ENCODE peak calls at places on chromosome 14, in seven cellular contexts. One of them, this sample, is unnamed.
A peak's percentile ranks its signal among the peaks of the same experiment; 100 is the strongest.

GRCh38 chr14:41549821-41550597 is 56.7 kb upstream of the LRFN5 start:
- DNase-seq in PC-9: no peak
- DNase-seq in lung: no peak
- DNase-seq in CD8-positive, alpha-beta memory T cell: no peak
- DNase-seq in AG04450: no peak
- DNase-seq in WERI-Rb-1: no peak
- DNase-seq in bronchial epithelial cell: peak; percentile 51
- DNase-seq in this sample: peak; percentile 56

GRCh38 chr14:31987691-31988090 is 89.4 kb upstream of the ARHGAP5 start:
- DNase-seq in PC-9: no peak
- DNase-seq in lung: no peak
- DNase-seq in CD8-positive, alpha-beta memory T cell: no peak
- DNase-seq in AG04450: no peak
- DNase-seq in WERI-Rb-1: no peak
- DNase-seq in bronchial epithelial cell: no peak
- DNase-seq in this sample: no peak

GRCh38 chr14:24098927-24099813 is 5.1 kb downstream of the PCK2 start:
- DNase-seq in PC-9: no peak
- DNase-seq in lung: no peak
- DNase-seq in CD8-positive, alpha-beta memory T cell: no peak
- DNase-seq in AG04450: no peak
- DNase-seq in WERI-Rb-1: no peak
- DNase-seq in bronchial epithelial cell: no peak
- DNase-seq in this sample: no peak

GRCh38 chr14:34354556-34354955 is 107.5 kb downstream of the SPTSSA start:
- DNase-seq in PC-9: no peak
- DNase-seq in lung: no peak
- DNase-seq in CD8-positive, alpha-beta memory T cell: no peak
- DNase-seq in AG04450: no peak
- DNase-seq in WERI-Rb-1: no peak
- DNase-seq in bronchial epithelial cell: no peak
- DNase-seq in this sample: no peak

GRCh38 chr14:22572562-22573058 is 16.4 kb downstream of the DAD1 start:
- DNase-seq in PC-9: no peak
- DNase-seq in lung: no peak
- DNase-seq in CD8-positive, alpha-beta memory T cell: no peak
- DNase-seq in AG04450: no peak
- DNase-seq in WERI-Rb-1: no peak
- DNase-seq in bronchial epithelial cell: no peak
- DNase-seq in this sample: peak; percentile 33

GRCh38 chr14:47720281-47720680 is 44.9 kb upstream of the MDGA2 start:
- DNase-seq in PC-9: no peak
- DNase-seq in lung: no peak
- DNase-seq in CD8-positive, alpha-beta memory T cell: no peak
- DNase-seq in AG04450: no peak
- DNase-seq in WERI-Rb-1: no peak
- DNase-seq in bronchial epithelial cell: no peak
- DNase-seq in this sample: no peak

GRCh38 chr14:25009891-25010290 is 40.1 kb downstream of the STXBP6 start:
- DNase-seq in PC-9: no peak
- DNase-seq in lung: no peak
- DNase-seq in CD8-positive, alpha-beta memory T cell: no peak
- DNase-seq in AG04450: no peak
- DNase-seq in WERI-Rb-1: no peak
- DNase-seq in bronchial epithelial cell: no peak
- DNase-seq in this sample: peak; percentile 8

GRCh38 chr14:57755018-57755521 is 110.8 kb downstream of the SLC35F4 start:
- DNase-seq in PC-9: no peak
- DNase-seq in lung: no peak
- DNase-seq in CD8-positive, alpha-beta memory T cell: no peak
- DNase-seq in AG04450: no peak
- DNase-seq in WERI-Rb-1: no peak
- DNase-seq in bronchial epithelial cell: no peak
- DNase-seq in this sample: no peak

DNA sequence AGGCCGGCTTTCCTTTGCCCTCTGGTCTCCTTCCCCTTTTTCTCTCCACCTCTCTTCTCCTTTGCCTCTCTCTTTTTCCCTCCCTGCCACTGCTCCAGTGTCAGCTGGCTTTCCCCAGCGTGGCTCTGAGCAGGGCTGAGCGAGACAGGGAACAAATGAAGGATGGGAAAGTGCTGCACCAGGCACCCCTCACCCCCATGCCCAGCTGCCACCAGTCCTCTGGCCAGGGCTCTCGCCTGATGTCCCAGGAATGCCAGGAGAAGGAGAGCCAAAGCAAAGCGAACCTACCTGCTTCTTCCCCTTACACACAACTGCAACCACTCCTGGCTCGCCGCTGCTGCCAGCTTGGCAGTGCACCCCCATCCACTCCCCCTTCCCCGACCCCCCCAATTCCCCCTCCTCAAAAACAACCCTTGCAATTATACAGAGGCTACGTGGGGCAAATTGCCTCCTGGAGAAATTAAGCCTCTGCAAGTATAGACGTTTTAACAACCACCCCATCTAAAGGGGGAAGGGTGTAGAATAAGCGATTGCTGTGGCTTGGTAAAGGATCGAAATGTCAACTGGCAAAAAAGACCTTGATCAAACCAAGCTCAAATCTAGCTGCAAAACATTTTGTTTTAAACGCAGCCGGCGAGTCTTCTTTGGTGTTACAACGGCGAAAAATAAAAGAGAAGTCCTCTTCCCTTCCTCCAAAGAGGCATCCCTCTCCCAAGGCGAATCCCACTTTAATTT is 3.1 kb downstream of the BCL11B start:
- DNase-seq in PC-9: no peak
- DNase-seq in lung: no peak
- DNase-seq in CD8-positive, alpha-beta memory T cell: peak; percentile 43
- DNase-seq in AG04450: no peak
- DNase-seq in WERI-Rb-1: no peak
- DNase-seq in bronchial epithelial cell: no peak
- DNase-seq in this sample: peak; percentile 41
- H3K27me3 ChIP-seq in PC-9: peaks cover 8% of the 10 kb centered on the region
- H3K27me3 ChIP-seq in lung: peaks cover 18% of the 10 kb centered on the region
- H3K27me3 ChIP-seq in CD8-positive, alpha-beta memory T cell: no peaks in the 10 kb centered on the region
- H3K27me3 ChIP-seq in AG04450: peaks cover 34% of the 10 kb centered on the region
- H3K27me3 ChIP-seq in WERI-Rb-1: peaks cover 90% of the 10 kb centered on the region
- H3K27me3 ChIP-seq in bronchial epithelial cell: no peaks in the 10 kb centered on the region
- H3K27me3 ChIP-seq in this sample: no peaks in the 10 kb centered on the region

DNA sequence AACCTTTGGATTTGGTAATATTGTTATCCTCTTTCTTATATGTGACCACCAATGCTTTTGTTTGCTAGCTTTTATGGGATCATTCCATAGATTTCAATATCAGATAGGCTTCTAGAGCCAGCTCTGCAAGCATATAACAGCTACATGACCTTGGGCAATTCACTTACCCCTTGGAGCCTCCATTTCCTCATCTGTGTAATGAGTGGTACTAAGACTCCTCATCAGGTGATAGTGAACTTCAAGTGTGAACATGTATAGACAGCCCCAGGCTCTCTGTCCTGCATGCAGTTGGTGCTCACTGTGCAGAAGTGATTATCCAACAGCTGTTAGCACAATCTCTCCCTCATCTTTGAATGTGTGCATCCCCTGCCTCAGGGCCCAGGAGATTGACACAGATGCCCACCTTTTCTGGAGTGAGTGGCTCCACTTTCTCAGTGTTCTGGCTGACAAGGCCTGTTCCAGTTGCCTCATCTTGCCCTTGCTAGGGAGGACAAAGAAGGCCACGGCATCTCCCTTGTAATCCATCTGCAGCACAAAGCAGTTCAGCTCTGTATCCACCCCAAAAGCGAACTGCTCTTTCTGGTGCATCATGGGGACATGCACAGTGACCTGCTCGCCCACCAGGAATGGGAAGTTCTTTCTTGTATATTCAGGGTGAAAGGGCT is 9.2 kb downstream of the SERPINA9 start:
- DNase-seq in PC-9: no peak
- DNase-seq in lung: no peak
- DNase-seq in CD8-positive, alpha-beta memory T cell: no peak
- DNase-seq in AG04450: no peak
- DNase-seq in WERI-Rb-1: no peak
- DNase-seq in bronchial epithelial cell: peak; percentile 59
- DNase-seq in this sample: no peak
- H3K27me3 ChIP-seq in PC-9: peaks cover 12% of the 10 kb centered on the region
- H3K27me3 ChIP-seq in lung: peaks cover 6% of the 10 kb centered on the region
- H3K27me3 ChIP-seq in CD8-positive, alpha-beta memory T cell: no peaks in the 10 kb centered on the region
- H3K27me3 ChIP-seq in AG04450: peaks cover 3% of the 10 kb centered on the region
- H3K27me3 ChIP-seq in WERI-Rb-1: peaks cover 89% of the 10 kb centered on the region
- H3K27me3 ChIP-seq in bronchial epithelial cell: no peaks in the 10 kb centered on the region
- H3K27me3 ChIP-seq in this sample: no peaks in the 10 kb centered on the region

DNA sequence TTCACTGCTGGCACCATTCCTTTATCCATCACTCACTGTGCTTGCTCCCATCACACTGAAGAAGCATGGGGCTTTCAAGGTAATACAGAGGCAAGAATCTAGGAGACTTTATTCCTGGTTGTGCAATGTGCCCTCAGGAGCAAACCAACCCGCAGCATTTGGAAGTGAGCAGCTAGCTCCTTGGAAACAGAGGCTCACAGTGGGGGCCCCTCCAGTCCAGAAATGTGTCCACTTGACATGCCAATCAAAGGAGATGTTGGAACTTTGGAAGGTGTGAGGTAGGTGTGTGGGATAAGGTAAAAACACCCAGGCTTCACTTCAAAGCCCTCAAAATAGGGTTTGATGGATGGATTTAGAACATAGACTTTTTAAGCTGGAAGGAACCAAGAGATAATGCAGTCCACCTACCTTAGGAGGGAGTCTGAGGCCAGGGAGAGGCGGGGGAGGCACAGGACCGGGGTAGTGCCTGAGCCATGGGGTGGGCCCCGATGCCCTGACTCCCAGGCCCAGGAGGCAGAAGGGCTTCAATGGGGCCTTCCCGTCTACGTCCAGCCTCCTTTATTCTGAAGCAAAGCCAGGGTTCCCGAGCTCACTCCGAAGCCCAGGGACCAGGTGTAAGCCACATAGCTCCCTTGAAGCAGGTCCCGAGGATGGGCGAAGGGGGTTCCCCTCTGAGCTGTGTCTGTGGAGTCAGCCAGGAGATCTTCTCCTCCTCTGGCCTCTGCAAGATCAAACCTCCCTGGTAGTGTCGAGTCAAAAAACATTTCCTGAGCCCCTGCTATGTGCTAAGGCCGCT is 17.6 kb upstream of the BCL11B start:
- DNase-seq in PC-9: no peak
- DNase-seq in lung: no peak
- DNase-seq in CD8-positive, alpha-beta memory T cell: no peak
- DNase-seq in AG04450: no peak
- DNase-seq in WERI-Rb-1: no peak
- DNase-seq in bronchial epithelial cell: no peak
- DNase-seq in this sample: no peak
- H3K27me3 ChIP-seq in PC-9: peaks cover 52% of the 10 kb centered on the region
- H3K27me3 ChIP-seq in lung: no peaks in the 10 kb centered on the region
- H3K27me3 ChIP-seq in CD8-positive, alpha-beta memory T cell: no peaks in the 10 kb centered on the region
- H3K27me3 ChIP-seq in AG04450: no peaks in the 10 kb centered on the region
- H3K27me3 ChIP-seq in WERI-Rb-1: peaks cover 23% of the 10 kb centered on the region
- H3K27me3 ChIP-seq in bronchial epithelial cell: no peaks in the 10 kb centered on the region
- H3K27me3 ChIP-seq in this sample: peaks cover 3% of the 10 kb centered on the region

GRCh38 chr14:92924247-92924646 is 1.3 kb downstream of the CHGA start:
- DNase-seq in PC-9: no peak
- DNase-seq in lung: no peak
- DNase-seq in CD8-positive, alpha-beta memory T cell: no peak
- DNase-seq in AG04450: no peak
- DNase-seq in WERI-Rb-1: no peak
- DNase-seq in bronchial epithelial cell: no peak
- DNase-seq in this sample: no peak
- H3K27me3 ChIP-seq in PC-9: no peaks in the 10 kb centered on the region
- H3K27me3 ChIP-seq in lung: peaks cover 8% of the 10 kb centered on the region
- H3K27me3 ChIP-seq in CD8-positive, alpha-beta memory T cell: peaks cover 9% of the 10 kb centered on the region
- H3K27me3 ChIP-seq in AG04450: peaks cover 18% of the 10 kb centered on the region
- H3K27me3 ChIP-seq in WERI-Rb-1: no peaks in the 10 kb centered on the region
- H3K27me3 ChIP-seq in bronchial epithelial cell: peaks cover 7% of the 10 kb centered on the region
- H3K27me3 ChIP-seq in this sample: peaks cover 44% of the 10 kb centered on the region

DNA sequence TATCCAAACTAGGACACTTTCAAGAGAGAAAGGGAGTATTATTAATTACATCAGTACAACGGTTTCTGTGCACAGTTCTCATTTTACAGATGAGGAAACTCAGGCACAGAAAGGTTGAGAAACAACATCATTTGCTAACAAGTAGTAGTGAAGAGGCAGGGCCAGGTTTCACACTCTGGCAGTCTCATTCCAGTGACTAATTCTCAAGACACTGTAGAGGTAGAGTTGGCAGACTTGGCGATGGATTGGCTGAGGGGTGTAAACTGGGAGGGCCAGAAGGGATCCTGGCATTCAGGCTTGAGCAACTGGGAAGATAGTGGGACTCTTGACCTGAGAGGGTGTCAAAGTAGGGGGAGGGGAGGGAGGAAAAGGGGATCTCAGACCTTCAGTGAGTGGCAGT is 73.8 kb upstream of the BDKRB2 start:
- DNase-seq in PC-9: peak; percentile 76
- DNase-seq in lung: no peak
- DNase-seq in CD8-positive, alpha-beta memory T cell: no peak
- DNase-seq in AG04450: no peak
- DNase-seq in WERI-Rb-1: no peak
- DNase-seq in bronchial epithelial cell: peak; percentile 68
- DNase-seq in this sample: no peak
- H3K27me3 ChIP-seq in PC-9: no peaks in the 10 kb centered on the region
- H3K27me3 ChIP-seq in lung: no peaks in the 10 kb centered on the region
- H3K27me3 ChIP-seq in CD8-positive, alpha-beta memory T cell: no peaks in the 10 kb centered on the region
- H3K27me3 ChIP-seq in AG04450: no peaks in the 10 kb centered on the region
- H3K27me3 ChIP-seq in WERI-Rb-1: no peaks in the 10 kb centered on the region
- H3K27me3 ChIP-seq in bronchial epithelial cell: no peaks in the 10 kb centered on the region
- H3K27me3 ChIP-seq in this sample: peaks cover 5% of the 10 kb centered on the region